ENCODE peak calls at places on chromosomes 16 and 17, in seven cellular contexts. O, Z, S, J, N, U and M are unnamed samples.
A peak's percentile ranks its signal among the peaks of the same experiment; 100 is the strongest.

GRCh38 chr16:60788631-60789030 is 1247.6 kb downstream of the CDH8 start:
- DNase-seq in O (no peak), Z (no peak), S (no peak), J (no peak), N (no peak), U (no peak), M (no peak)

GRCh38 chr17:32870969-32871368 is 6.0 kb downstream of the MYO1D start:
- DNase-seq in O (no peak), Z (no peak), S (no peak), J (peak; percentile 66), N (peak; percentile 64), U (no peak), M (no peak)

GRCh38 chr16:7355758-7356157 is 23.1 kb downstream of the RBFOX1 start:
- DNase-seq in O (no peak), Z (no peak), S (no peak), J (no peak), N (no peak), U (no peak), M (no peak)

GRCh38 chr17:70365098-70365583 is 195.8 kb downstream of the KCNJ2 start:
- DNase-seq in O (no peak), Z (no peak), S (peak; percentile 77), J (no peak), N (no peak), U (no peak), M (no peak)

GRCh38 chr17:14775761-14776492 is 475.0 kb downstream of the HS3ST3B1 start:
- DNase-seq in O (no peak), Z (no peak), S (no peak), J (no peak), N (no peak), U (no peak), M (no peak)

GRCh38 chr17:48478224-48479013 is 48.4 kb upstream of the SKAP1 start:
- DNase-seq in O (no peak), Z (no peak), S (peak; percentile 76), J (no peak), N (no peak), U (no peak), M (no peak)

GRCh38 chr16:71373073-71373472 is 14.6 kb downstream of the CALB2 start:
- DNase-seq in O (peak; percentile 49), Z (no peak), S (no peak), J (no peak), N (no peak), U (no peak), M (no peak)

GRCh38 chr17:15884731-15885130 is 60.2 kb upstream of the ADORA2B start:
- DNase-seq in O (no peak), Z (no peak), S (no peak), J (no peak), N (no peak), U (no peak), M (no peak)

GRCh38 chr17:37770631-37771518 is 26.0 kb upstream of the HNF1B start:
- DNase-seq in O (peak; percentile 82), Z (peak; percentile 75), S (no peak), J (no peak), N (no peak), U (peak; percentile 88), M (no peak)

GRCh38 chr17:34519286-34519685 is 60.1 kb upstream of the TMEM132E start:
- DNase-seq in O (peak; percentile 21), Z (peak; percentile 57), S (no peak), J (no peak), N (no peak), U (no peak), M (no peak)
- TF ChIP-seq CTCF in O (peak; percentile 31), Z (peak; percentile 46), S (peak; percentile 76), J (no peak), N (no peak), U (no peak), M (no peak)

GRCh38 chr16:50632927-50633800 is 47.9 kb downstream of the SNX20 start:
- DNase-seq in O (no peak), Z (no peak), S (no peak), J (no peak), N (no peak), U (no peak), M (no peak)

GRCh38 chr16:50631985-50632576 is 49.0 kb downstream of the SNX20 start:
- DNase-seq in O (no peak), Z (no peak), S (no peak), J (no peak), N (no peak), U (no peak), M (no peak)

GRCh38 chr16:50629334-50629733 is 51.8 kb downstream of the SNX20 start:
- DNase-seq in O (no peak), Z (no peak), S (no peak), J (no peak), N (no peak), U (no peak), M (no peak)

GRCh38 chr16:50630394-50631020 is 50.6 kb downstream of the SNX20 start:
- DNase-seq in O (no peak), Z (no peak), S (no peak), J (no peak), N (no peak), U (no peak), M (no peak)

DNA sequence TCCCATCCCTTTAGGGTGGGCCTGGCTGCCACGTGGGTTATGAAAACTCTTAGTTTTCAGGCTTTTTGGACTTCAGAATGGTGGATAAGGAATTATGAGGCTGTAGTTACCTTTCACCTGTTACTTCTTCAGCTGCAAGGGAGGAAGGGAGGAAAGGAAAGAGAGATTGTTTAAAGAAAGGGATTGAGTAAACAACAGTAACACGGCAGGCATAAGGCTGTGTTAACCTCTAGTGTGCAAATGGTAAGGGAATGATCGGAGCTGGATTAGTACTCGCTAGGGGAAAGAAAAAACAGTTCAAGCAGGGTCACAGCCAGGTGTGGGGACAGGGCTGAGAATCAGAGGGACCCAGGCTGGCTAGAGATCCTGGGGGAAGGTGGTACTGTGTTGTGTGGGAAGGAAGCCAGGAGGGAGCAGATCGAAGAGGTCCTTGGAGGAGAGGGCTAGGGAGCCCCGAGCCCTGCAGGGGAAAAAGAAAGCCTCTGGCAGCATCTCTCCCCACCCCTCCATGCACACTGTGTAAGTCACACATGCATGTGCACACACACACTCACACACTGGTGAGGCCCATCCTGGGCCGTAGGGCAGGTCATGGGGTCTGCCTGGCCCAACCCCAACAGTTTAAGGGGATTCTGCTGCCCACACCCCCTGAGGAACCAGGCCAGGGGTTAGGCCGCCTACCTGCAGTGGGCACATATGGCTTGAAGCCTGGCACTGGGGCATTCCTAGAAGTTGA is 49.7 kb downstream of the SNX20 start:
- DNase-seq in O (no peak), Z (no peak), S (no peak), J (no peak), N (no peak), U (no peak), M (no peak)
- TF ChIP-seq CTCF in O (no peak), Z (no peak), S (no peak), J (no peak), N (no peak), U (no peak), M (no peak)

DNA sequence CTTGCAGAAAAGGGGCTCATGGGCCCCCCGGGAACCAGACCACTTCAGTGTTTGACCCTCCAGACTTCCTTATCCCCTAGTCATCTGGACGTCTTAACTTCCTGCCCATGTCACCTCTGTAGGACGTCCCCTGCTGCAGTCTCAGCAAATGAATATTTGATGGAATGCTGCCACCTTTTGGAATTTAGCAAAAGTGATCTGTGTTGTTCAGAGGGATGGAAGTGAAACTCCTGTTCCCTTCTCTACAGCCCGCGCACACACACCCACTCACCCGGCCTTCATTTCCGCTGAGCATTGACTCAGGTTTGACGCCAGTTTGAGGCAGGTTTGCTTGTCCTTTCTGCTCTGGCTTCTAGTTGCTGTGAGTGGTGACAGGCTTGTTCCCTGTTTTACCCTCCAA is 507.2 kb upstream of the EEF2KMT start:
- DNase-seq in O (peak; percentile 53), Z (peak; percentile 18), S (no peak), J (no peak), N (no peak), U (peak; percentile 18), M (no peak)
- TF ChIP-seq CTCF in O (peak; percentile 23), Z (peak; percentile 43), S (no peak), J (no peak), N (no peak), U (no peak), M (no peak)

DNA sequence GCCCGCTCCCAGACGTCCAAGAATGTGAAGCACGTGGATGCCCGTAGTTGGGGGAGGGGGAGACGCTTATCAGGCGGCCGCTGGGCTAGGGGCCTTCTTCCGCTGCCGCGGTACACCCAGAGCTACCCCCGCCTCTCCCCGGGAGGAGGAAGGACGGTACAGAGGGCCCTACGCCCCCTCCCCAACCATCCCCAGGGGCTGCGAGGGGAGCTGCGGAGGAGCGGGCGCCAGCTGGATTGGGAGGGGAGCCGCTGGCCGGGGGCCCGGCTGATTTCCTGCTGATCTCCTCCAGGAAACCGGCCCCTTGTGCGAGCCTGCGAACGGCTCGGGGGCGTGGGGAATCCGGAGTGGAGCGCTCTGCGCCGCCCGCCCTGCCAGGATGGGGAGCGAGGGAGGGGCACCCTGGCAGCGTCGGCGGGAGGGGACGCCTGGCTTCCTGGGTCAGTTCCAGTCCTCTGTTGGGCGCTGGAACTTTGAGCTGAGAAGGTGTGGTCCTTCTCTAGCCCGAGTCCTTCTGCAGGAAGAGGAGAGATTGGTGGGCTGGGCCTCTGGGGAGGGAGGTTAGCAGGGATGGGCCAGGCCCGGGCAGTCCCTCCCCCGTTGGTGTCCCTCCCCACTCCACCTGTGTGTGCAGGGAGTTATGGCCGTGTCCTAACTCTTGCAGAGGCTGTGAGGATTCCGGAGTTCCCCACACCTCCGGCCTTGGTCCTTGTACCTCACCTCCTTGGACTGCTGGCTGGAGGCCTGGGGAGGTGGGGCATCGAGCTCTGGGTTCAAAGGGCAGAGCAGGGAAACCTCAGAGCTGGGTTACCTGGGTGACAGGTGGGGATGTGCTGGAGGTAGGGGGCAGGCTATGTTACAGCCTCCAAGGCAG is 19.1 kb downstream of the GJD3 start:
- DNase-seq in O (peak; percentile 72), Z (peak; percentile 77), S (no peak), J (peak; percentile 60), N (peak; percentile 74), U (peak; percentile 94), M (peak; percentile 85)
- TF ChIP-seq CTCF in O (no peak), Z (no peak), S (no peak), J (no peak), N (no peak), U (no peak), M (no peak)